ENCODE peak calls at places on chromosomes 5 and 9, in seven cellular contexts. H is upper lobe of left lung, T is sigmoid colon, L is A549, B is tibial nerve, U is HepG2, F is suprapubic skin. C is an unnamed sample.

GRCh38 chr9:130872912-130873503 is 23.6 kb downstream of the QRFP start:
- DNase-seq in L (no peak), B (no peak), U (peak; percentile 84), H (no peak), T (peak; percentile 85), F (no peak), C (peak; percentile 89)

GRCh38 chr5:71576241-71576640 is 10.9 kb upstream of the MCCC2 start:
- DNase-seq in H (no peak), T (no peak), U (no peak), L (no peak), F (no peak), B (no peak), C (no peak)

GRCh38 chr5:180122875-180123274 is 51.3 kb upstream of the RNF130 start:
- DNase-seq in L (no peak), H (no peak), U (no peak), F (no peak), B (no peak), T (no peak), C (no peak)

GRCh38 chr5:76062502-76062901 is 20.7 kb upstream of the SV2C start:
- DNase-seq in F (no peak), B (no peak), L (no peak), U (no peak), H (no peak), T (no peak), C (no peak)

GRCh38 chr9:137313956-137314560 is 12.0 kb upstream of the NRARP start:
- DNase-seq in B (no peak), U (no peak), H (no peak), T (peak; percentile 52), L (no peak), F (peak; percentile 61), C (peak; percentile 22)

GRCh38 chr5:55868846-55869245 is 17.7 kb downstream of the IL31RA start:
- DNase-seq in B (no peak), H (no peak), F (no peak), L (peak; percentile 79), U (peak; percentile 19), T (no peak), C (no peak)

GRCh38 chr9:93491593-93492232 is 38.3 kb upstream of the FAM120AOS start:
- DNase-seq in F (no peak), T (no peak), H (no peak), L (no peak), B (no peak), U (no peak), C (no peak)

GRCh38 chr5:95050708-95051107 is 234.2 kb downstream of the MCTP1 start:
- DNase-seq in U (no peak), T (no peak), F (no peak), H (no peak), L (no peak), B (no peak), C (no peak)

GRCh38 chr9:123424552-123425225 is 68.7 kb downstream of the CRB2 start:
- DNase-seq in U (no peak), T (no peak), H (no peak), L (no peak), B (no peak), F (no peak), C (no peak)

GRCh38 chr5:67416986-67417385 is 220.4 kb upstream of the CD180 start:
- DNase-seq in F (no peak), H (no peak), T (no peak), U (no peak), B (no peak), L (no peak), C (no peak)

GRCh38 chr9:122819326-122819725 is 9.1 kb downstream of the PDCL start:
- DNase-seq in F (no peak), U (no peak), L (no peak), H (no peak), B (no peak), T (no peak), C (no peak)

GRCh38 chr5:139012170-139012569 is 137.0 kb upstream of the LRRTM2 start:
- DNase-seq in B (no peak), L (no peak), U (no peak), T (no peak), H (no peak), F (no peak), C (no peak)

GRCh38 chr9:111648066-111648465 is 13.3 kb upstream of the GNG10 start:
- DNase-seq in F (no peak), T (no peak), B (no peak), H (peak; percentile 36), L (no peak), U (no peak), C (no peak)

GRCh38 chr9:111645806-111646205 is 14.7 kb downstream of the DNAJC25 start:
- DNase-seq in B (no peak), H (no peak), F (no peak), L (no peak), T (no peak), U (no peak), C (no peak)

GRCh38 chr9:111649016-111649415 is 12.4 kb upstream of the GNG10 start:
- DNase-seq in B (no peak), L (no peak), H (no peak), F (no peak), U (no peak), T (no peak), C (no peak)

GRCh38 chr9:111646417-111646816 is 15.0 kb upstream of the GNG10 start:
- DNase-seq in H (no peak), T (no peak), F (no peak), L (no peak), B (no peak), U (no peak), C (no peak)

DNA sequence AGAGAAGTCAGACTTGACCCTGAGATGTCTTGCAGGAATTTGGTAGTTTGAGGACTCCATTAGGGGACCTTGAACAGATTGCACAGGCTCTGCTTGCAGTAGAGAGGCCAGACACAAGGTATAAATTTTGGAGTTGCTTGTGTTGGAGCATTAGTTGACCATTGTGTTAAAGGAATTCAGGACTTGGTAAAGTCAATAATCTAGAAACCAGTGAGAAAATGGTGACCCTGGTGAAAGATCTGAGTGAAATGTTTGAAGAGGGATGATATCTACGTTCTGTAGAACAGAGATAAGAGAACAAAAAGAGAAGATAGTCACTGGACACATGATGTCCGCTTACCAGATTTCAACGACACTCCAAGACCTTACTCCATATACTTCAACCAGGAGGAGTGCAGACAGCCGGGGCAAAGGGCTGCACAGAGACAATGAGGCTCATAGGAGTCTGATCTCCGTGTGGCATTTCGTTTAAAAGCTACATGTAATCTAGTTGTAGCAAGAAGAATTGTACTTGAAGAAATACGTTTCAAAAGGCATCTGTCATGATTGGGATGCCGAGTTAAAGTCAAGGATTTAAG is 13.2 kb downstream of the DNAJC25 start:
- DNase-seq in L (no peak), F (no peak), U (peak; percentile 27), B (no peak), H (no peak), T (no peak), C (no peak)
- TF ChIP-seq EP300 in L (no peak), F (no peak), U (no peak), B (no peak), H (no peak), T (no peak), C (no peak)

GRCh38 chr5:32276173-32276853 is 36.4 kb downstream of the MTMR12 start:
- DNase-seq in F (no peak), L (no peak), B (no peak), H (no peak), U (peak; percentile 23), T (no peak), C (no peak)

GRCh38 chr5:32274548-32275420 is 38.0 kb downstream of the MTMR12 start:
- DNase-seq in L (no peak), T (no peak), U (no peak), F (no peak), B (no peak), H (no peak), C (no peak)

GRCh38 chr5:32277782-32278181 is 35.0 kb downstream of the MTMR12 start:
- DNase-seq in H (no peak), B (no peak), L (no peak), U (no peak), T (no peak), F (no peak), C (no peak)

GRCh38 chr5:32272746-32273145 is 40.0 kb downstream of the MTMR12 start:
- DNase-seq in T (no peak), U (peak; percentile 15), H (no peak), B (no peak), L (no peak), F (no peak), C (no peak)

GRCh38 chr5:32275421-32275765 is 37.3 kb downstream of the MTMR12 start:
- DNase-seq in F (no peak), B (no peak), T (no peak), U (peak; percentile 81), L (no peak), H (peak; percentile 27), C (no peak)
- TF ChIP-seq EP300 in F (no peak), B (no peak), T (no peak), U (peak; percentile 36), L (no peak), H (no peak), C (no peak)

GRCh38 chr9:26392639-26393038 is 500.0 kb downstream of the CAAP1 start:
- DNase-seq in H (no peak), B (no peak), L (no peak), F (no peak), T (no peak), U (no peak), C (no peak)
- TF ChIP-seq EP300 in H (no peak), B (no peak), L (no peak), F (no peak), T (no peak), U (no peak), C (no peak)

GRCh38 chr5:121688126-121688525 is 163.6 kb upstream of the FTMT start:
- DNase-seq in U (no peak), L (no peak), F (no peak), B (no peak), T (no peak), H (no peak), C (no peak)

GRCh38 chr5:121692163-121692562 is 159.5 kb upstream of the FTMT start:
- DNase-seq in B (no peak), T (no peak), L (no peak), F (no peak), U (no peak), H (no peak), C (no peak)

GRCh38 chr5:121693864-121694263 is 157.8 kb upstream of the FTMT start:
- DNase-seq in U (no peak), F (no peak), L (no peak), T (no peak), B (no peak), H (no peak), C (no peak)

GRCh38 chr5:121695307-121695706 is 156.4 kb upstream of the FTMT start:
- DNase-seq in L (no peak), F (no peak), H (no peak), T (no peak), U (no peak), B (no peak), C (no peak)

DNA sequence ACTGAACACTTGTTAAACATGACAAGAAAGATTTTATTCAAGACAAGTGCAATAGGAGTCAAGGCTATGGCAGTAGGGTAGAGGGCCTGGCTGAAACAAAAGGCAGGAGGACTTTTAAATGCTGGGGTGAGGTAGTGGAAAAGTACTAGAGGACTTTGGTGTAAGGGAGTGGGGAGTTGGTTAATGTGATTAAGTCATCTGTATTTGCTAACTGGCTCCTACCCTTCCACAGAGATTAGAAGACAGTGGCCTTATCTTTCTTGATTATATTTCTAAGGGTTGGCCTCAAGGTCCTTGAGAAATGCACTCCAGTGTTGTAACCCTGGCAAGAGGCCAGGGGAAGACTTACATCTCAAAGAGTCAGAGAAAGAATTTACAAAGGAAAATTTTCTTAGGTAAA is 160.2 kb upstream of the FTMT start:
- DNase-seq in H (peak; percentile 48), F (no peak), T (no peak), U (peak; percentile 39), L (no peak), B (no peak), C (peak; percentile 33)
- TF ChIP-seq EP300 in H (no peak), F (no peak), T (no peak), U (no peak), L (no peak), B (no peak), C (no peak)

C was measured in stomach.